ENCODE peak calls at places on chromosome 19, in seven cellular contexts. R, F, Z, D, P, L and T are unnamed samples.

GRCh38 chr19:33437351-33438015 is 64.0 kb downstream of the CEBPG start:
- DNase-seq in R (no peak), P (no peak), D (no peak), Z (no peak), F (peak; percentile 64), L (no peak), T (no peak)

GRCh38 chr19:11506101-11506555 is 489 bp upstream of the ZNF653 start:
- DNase-seq in R (no peak), Z (no peak), P (no peak), F (no peak), D (no peak), L (no peak), T (no peak)

GRCh38 chr19:7833225-7834156 is 3.5 kb downstream of the EVI5L start:
- DNase-seq in R (no peak), F (no peak), Z (no peak), L (no peak), D (no peak), P (peak; percentile 63), T (no peak)

GRCh38 chr19:46270521-46271256 is 26.2 kb upstream of the HIF3A start:
- DNase-seq in D (no peak), L (peak; percentile 44), Z (no peak), F (no peak), P (no peak), R (no peak), T (no peak)

GRCh38 chr19:1911995-1912394 is 6.8 kb downstream of the ADAT3 start:
- DNase-seq in D (no peak), F (no peak), Z (no peak), R (no peak), L (no peak), P (no peak), T (no peak)

GRCh38 chr19:39502640-39503417 is 4.1 kb downstream of the DLL3 start:
- DNase-seq in R (peak; percentile 14), Z (peak; percentile 69), D (peak; percentile 79), P (no peak), F (no peak), L (peak; percentile 82), T (peak; percentile 95)

GRCh38 chr19:56217039-56217949 is 15.2 kb downstream of the ZSCAN5C start:
- DNase-seq in F (no peak), Z (no peak), P (no peak), R (no peak), L (peak; percentile 81), D (no peak), T (no peak)

GRCh38 chr19:38319421-38320258 is at the start of gene KCNK6:
- DNase-seq in Z (no peak), L (peak; percentile 44), R (no peak), P (no peak), F (peak; percentile 38), D (peak; percentile 49), T (peak; percentile 75)

GRCh38 chr19:49676136-49676689 is 858 bp upstream of the PRMT1 start:
- DNase-seq in D (no peak), P (peak; percentile 92), R (peak; percentile 90), L (peak; percentile 96), Z (no peak), F (no peak), T (peak; percentile 72)

GRCh38 chr19:15672580-15673175 is at the start of gene CYP4F12:
- DNase-seq in P (peak; percentile 90), Z (no peak), R (peak; percentile 8), D (no peak), F (no peak), L (no peak), T (no peak)

GRCh38 chr19:35845215-35846037 is 6.9 kb downstream of the NPHS1 start:
- DNase-seq in F (peak; percentile 14), R (no peak), D (no peak), P (no peak), Z (no peak), L (no peak), T (no peak)

GRCh38 chr19:45800009-45800553 is 7.4 kb upstream of the DMWD start:
- DNase-seq in D (no peak), F (no peak), L (no peak), P (no peak), Z (no peak), R (peak; percentile 76), T (no peak)

GRCh38 chr19:12555456-12555930 is 4.2 kb upstream of the ZNF564 start:
- DNase-seq in L (peak; percentile 10), D (no peak), F (no peak), R (no peak), P (no peak), Z (no peak), T (no peak)

GRCh38 chr19:1407662-1408299 is 395 bp downstream of the DAZAP1 start:
- DNase-seq in F (peak; percentile 55), Z (peak; percentile 28), D (peak; percentile 41), P (no peak), R (no peak), L (no peak), T (peak; percentile 79)

GRCh38 chr19:17778621-17779280 is 16.2 kb upstream of the B3GNT3 start:
- DNase-seq in Z (no peak), P (no peak), F (peak; percentile 45), L (peak; percentile 50), D (no peak), R (no peak), T (no peak)

GRCh38 chr19:7441468-7442146 is 47.2 kb downstream of the PEX11G start:
- DNase-seq in F (no peak), Z (no peak), P (no peak), R (no peak), L (no peak), D (no peak), T (no peak)

GRCh38 chr19:21751379-21751778 is 16.0 kb downstream of the ZNF100 start:
- DNase-seq in L (no peak), D (no peak), F (no peak), R (no peak), P (no peak), Z (no peak), T (no peak)

GRCh38 chr19:662207-662961 is 630 bp downstream of the RNF126 start:
- DNase-seq in D (peak; percentile 80), F (peak; percentile 65), L (peak; percentile 69), R (no peak), P (no peak), Z (peak; percentile 58), T (peak; percentile 84)

GRCh38 chr19:56355517-56355916 is 37.8 kb downstream of the ZNF582 start:
- DNase-seq in D (no peak), R (no peak), F (no peak), L (no peak), Z (no peak), P (no peak), T (no peak)

GRCh38 chr19:3224346-3225325 is at the start of gene CELF5:
- DNase-seq in P (no peak), D (peak; percentile 71), R (no peak), Z (no peak), F (peak; percentile 76), L (no peak), T (peak; percentile 82)

GRCh38 chr19:38650180-38650775 is 2.8 kb downstream of the ACTN4 start:
- DNase-seq in Z (no peak), L (no peak), R (no peak), P (no peak), D (no peak), F (no peak), T (no peak)

GRCh38 chr19:45321848-45322247 is 827 bp downstream of the CKM start:
- DNase-seq in P (no peak), D (no peak), L (no peak), R (no peak), F (no peak), Z (no peak), T (no peak)

GRCh38 chr19:28785961-28786360 is 427.0 kb downstream of the UQCRFS1 start:
- DNase-seq in R (no peak), D (no peak), L (peak; percentile 18), P (no peak), Z (no peak), F (no peak), T (no peak)

GRCh38 chr19:49861541-49862410 is 5.6 kb downstream of the PNKP start:
- DNase-seq in D (no peak), Z (no peak), P (no peak), R (no peak), F (peak; percentile 34), L (peak; percentile 82), T (peak; percentile 54)

GRCh38 chr19:8004723-8005513 is 523 bp downstream of the ELAVL1 start:
- DNase-seq in D (peak; percentile 29), F (peak; percentile 46), L (no peak), R (no peak), P (no peak), Z (no peak), T (peak; percentile 64)

GRCh38 chr19:51101171-51101865 is 6.9 kb downstream of the CTU1 start:
- DNase-seq in F (peak; percentile 3), Z (no peak), P (no peak), L (no peak), R (no peak), D (no peak), T (no peak)

GRCh38 chr19:10439588-10439987 is 19.2 kb downstream of the PDE4A start:
- DNase-seq in F (no peak), L (no peak), R (no peak), P (no peak), Z (no peak), D (no peak), T (no peak)

GRCh38 chr19:3365447-3366103 is 808 bp upstream of the NFIC start:
- DNase-seq in D (no peak), Z (no peak), L (no peak), P (peak; percentile 89), F (peak; percentile 60), R (peak; percentile 66), T (no peak)

GRCh38 chr19:2517881-2518601 is 42.1 kb downstream of the GADD45B start:
- DNase-seq in D (no peak), F (peak; percentile 43), P (no peak), Z (no peak), L (peak; percentile 72), R (no peak), T (no peak)

GRCh38 chr19:30069535-30070197 is 127.6 kb downstream of the URI1 start:
- DNase-seq in P (no peak), L (no peak), D (no peak), F (no peak), R (no peak), Z (no peak), T (no peak)

GRCh38 chr19:13985771-13986347 is 20.3 kb downstream of the RFX1 start:
- DNase-seq in R (no peak), F (peak; percentile 86), D (no peak), L (no peak), P (no peak), Z (no peak), T (peak; percentile 73)

GRCh38 chr19:2309734-2310362 is 1.9 kb upstream of the LINGO3 start:
- DNase-seq in Z (no peak), L (no peak), F (peak; percentile 24), R (peak; percentile 61), P (no peak), D (no peak), T (no peak)

GRCh38 chr19:46412034-46412982 is 1.1 kb downstream of the CCDC8 start:
- DNase-seq in Z (no peak), D (no peak), L (peak; percentile 49), P (no peak), F (no peak), R (no peak), T (no peak)

GRCh38 chr19:14502334-14503092 is 6.6 kb upstream of the GIPC1 start:
- DNase-seq in R (no peak), F (no peak), Z (no peak), P (no peak), D (no peak), L (peak; percentile 86), T (no peak)

GRCh38 chr19:30174357-30174645 is 197.9 kb upstream of the ZNF536 start:
- DNase-seq in F (no peak), L (no peak), R (no peak), D (no peak), P (no peak), Z (no peak), T (no peak)

GRCh38 chr19:40217027-40217810 is 965 bp downstream of the TTC9B start:
- DNase-seq in R (no peak), Z (no peak), P (no peak), L (peak; percentile 67), D (no peak), F (peak; percentile 88), T (no peak)

GRCh38 chr19:17871878-17872250 is at the start of gene SLC5A5:
- DNase-seq in R (no peak), L (no peak), P (no peak), D (peak; percentile 30), Z (no peak), F (no peak), T (peak; percentile 69)

GRCh38 chr19:38693380-38694223 is 46.2 kb downstream of the ACTN4 start:
- DNase-seq in Z (peak; percentile 25), L (peak; percentile 78), D (no peak), P (no peak), F (no peak), R (peak; percentile 99), T (peak; percentile 55)